ENCODE peak calls at places on chromosomes 1 and 21, in ten cellular contexts. N is tibial nerve; P is cardiac muscle cell; S is GM23248; O is activated T-cell treated with anti-CD3 and anti-CD28 coated beads, Interleukin-2, amount 50 U/mL, for 72 hours; H is substantia nigra; T is effector CD4-positive, alpha-beta T cell; I is mucosa of descending colon; B is HTR-8/SVneo; U is Jurkat, Clone E6-1. X is an unnamed sample.

GRCh38 chr21:45228171-45228641 is 59.5 kb downstream of the POFUT2 start:
- DNase-seq in I (peak), N (no peak), S (peak), H (no peak), U (no peak), B (peak), T (peak), P (peak), O (peak), X (peak)

GRCh38 chr1:35727434-35727825 is 8.7 kb upstream of the C1orf216 start:
- DNase-seq in I (no peak), O (no peak), N (no peak), B (no peak), H (no peak), P (no peak), U (no peak), S (no peak), T (no peak), X (no peak)

GRCh38 chr1:49416758-49417157 is 607.0 kb downstream of the AGBL4 start:
- DNase-seq in N (no peak), T (no peak), I (no peak), P (no peak), O (no peak), S (no peak), U (no peak), B (no peak), H (no peak), X (no peak)

GRCh38 chr21:35239811-35240219 is 190.7 kb upstream of the RUNX1 start:
- DNase-seq in S (no peak), I (no peak), H (no peak), P (no peak), B (no peak), U (no peak), O (no peak), T (no peak), N (no peak), X (no peak)

GRCh38 chr1:24904731-24905354 is 25.2 kb downstream of the RUNX3 start:
- DNase-seq in I (no peak), S (no peak), O (peak), B (no peak), N (no peak), T (no peak), P (no peak), H (no peak), U (no peak), X (no peak)

GRCh38 chr1:165637427-165637826 is 6.4 kb downstream of the MGST3 start:
- DNase-seq in H (no peak), P (no peak), T (no peak), N (no peak), I (peak), B (no peak), U (no peak), S (peak), O (no peak), X (no peak)

GRCh38 chr1:94305704-94306103 is 68.3 kb upstream of the ARHGAP29 start:
- DNase-seq in N (no peak), H (no peak), U (no peak), P (no peak), B (no peak), O (no peak), T (no peak), S (peak), I (no peak), X (no peak)

GRCh38 chr1:115299266-115299665 is 38.8 kb downstream of the NGF start:
- DNase-seq in S (no peak), N (no peak), T (no peak), O (no peak), P (no peak), U (no peak), B (no peak), H (no peak), I (peak), X (no peak)

GRCh38 chr1:208231929-208232360 is 12.2 kb downstream of the PLXNA2 start:
- DNase-seq in T (no peak), P (no peak), S (peak), B (peak), N (no peak), O (no peak), H (no peak), I (no peak), U (no peak), X (no peak)

GRCh38 chr21:44927587-44928461 is 7.1 kb upstream of the ITGB2 start:
- DNase-seq in U (peak), O (peak), B (peak), I (peak), T (peak), H (no peak), P (no peak), N (no peak), S (peak), X (no peak)

GRCh38 chr1:67969446-67969845 is 81.0 kb downstream of the DIRAS3 start:
- DNase-seq in T (no peak), N (no peak), I (no peak), S (no peak), P (no peak), O (no peak), U (no peak), H (no peak), B (no peak), X (no peak)